ENCODE peak calls at places on chromosome 4, in four cellular contexts. One of them, this sample, is unnamed.

GRCh38 chr4:187432310-187432709 is 563.3 kb upstream of the ZFP42 start:
- DNase-seq in K562: no peak
- DNase-seq in GM12878: no peak
- DNase-seq in HepG2: no peak
- DNase-seq in this sample: no peak

GRCh38 chr4:88242144-88242543 is 42.2 kb downstream of the PPM1K start:
- DNase-seq in HepG2: peak
- DNase-seq in GM12878: no peak
- DNase-seq in K562: no peak
- DNase-seq in this sample: no peak

GRCh38 chr4:119832731-119833233 is 204.2 kb upstream of the PDE5A start:
- DNase-seq in HepG2: no peak
- DNase-seq in GM12878: no peak
- DNase-seq in K562: no peak
- DNase-seq in this sample: no peak

GRCh38 chr4:175246941-175247340 is 328.8 kb downstream of the ADAM29 start:
- DNase-seq in GM12878: no peak
- DNase-seq in K562: no peak
- DNase-seq in HepG2: no peak
- DNase-seq in this sample: no peak

GRCh38 chr4:101599620-101600019 is 190.9 kb upstream of the BANK1 start:
- DNase-seq in K562: no peak
- DNase-seq in GM12878: no peak
- DNase-seq in HepG2: no peak
- DNase-seq in this sample: no peak

GRCh38 chr4:123349401-123350190 is 47.0 kb upstream of the SPRY1 start:
- DNase-seq in K562: peak
- DNase-seq in HepG2: peak
- DNase-seq in GM12878: no peak
- DNase-seq in this sample: no peak

GRCh38 chr4:156889616-156890594 is 81.7 kb downstream of the PDGFC start:
- DNase-seq in K562: no peak
- DNase-seq in GM12878: no peak
- DNase-seq in HepG2: no peak
- DNase-seq in this sample: no peak

GRCh38 chr4:26116057-26116456 is 202.0 kb downstream of the SMIM20 start:
- DNase-seq in HepG2: no peak
- DNase-seq in GM12878: no peak
- DNase-seq in K562: no peak
- DNase-seq in this sample: no peak

GRCh38 chr4:69759189-69759604 is 1.2 kb downstream of the SULT1B1 start:
- DNase-seq in K562: no peak
- DNase-seq in HepG2: no peak
- DNase-seq in GM12878: no peak
- DNase-seq in this sample: no peak

GRCh38 chr4:168645933-168646768 is 149.3 kb downstream of the PALLD start:
- DNase-seq in K562: no peak
- DNase-seq in HepG2: no peak
- DNase-seq in GM12878: no peak
- DNase-seq in this sample: no peak

GRCh38 chr4:174490356-174490969 is 31.8 kb downstream of the HPGD start:
- DNase-seq in HepG2: no peak
- DNase-seq in GM12878: no peak
- DNase-seq in K562: no peak
- DNase-seq in this sample: no peak

GRCh38 chr4:158578476-158578875 is 56.8 kb downstream of the RXFP1 start:
- DNase-seq in HepG2: peak
- DNase-seq in GM12878: no peak
- DNase-seq in K562: peak
- DNase-seq in this sample: no peak

GRCh38 chr4:3354455-3354811 is 61.6 kb downstream of the RGS12 start:
- DNase-seq in K562: no peak
- DNase-seq in GM12878: no peak
- DNase-seq in HepG2: peak
- DNase-seq in this sample: no peak

GRCh38 chr4:76987153-76987562 is 37.6 kb downstream of the SEPTIN11 start:
- DNase-seq in GM12878: no peak
- DNase-seq in HepG2: no peak
- DNase-seq in K562: no peak
- DNase-seq in this sample: peak

GRCh38 chr4:80336582-80336981 is 1.1 kb downstream of the CFAP299 start:
- DNase-seq in K562: peak
- DNase-seq in HepG2: peak
- DNase-seq in GM12878: no peak
- DNase-seq in this sample: peak

GRCh38 chr4:110135523-110135922 is 62.9 kb downstream of the ELOVL6 start:
- DNase-seq in K562: no peak
- DNase-seq in GM12878: no peak
- DNase-seq in HepG2: no peak
- DNase-seq in this sample: no peak

GRCh38 chr4:169649545-169650226 is 29.3 kb downstream of the CLCN3 start:
- DNase-seq in HepG2: no peak
- DNase-seq in K562: no peak
- DNase-seq in GM12878: no peak
- DNase-seq in this sample: no peak

GRCh38 chr4:105551968-105552746 is at the start of gene ARHGEF38:
- DNase-seq in GM12878: no peak
- DNase-seq in K562: no peak
- DNase-seq in HepG2: no peak
- DNase-seq in this sample: peak

GRCh38 chr4:7516773-7517144 is 82.0 kb upstream of the PSAPL1 start:
- DNase-seq in GM12878: no peak
- DNase-seq in K562: no peak
- DNase-seq in HepG2: no peak
- DNase-seq in this sample: no peak
- TF ChIP-seq ESRRA in GM12878: no peak
- TF ChIP-seq ESRRA in K562: no peak
- TF ChIP-seq ESRRA in HepG2: no peak
- TF ChIP-seq ESRRA in this sample: no peak

GRCh38 chr4:150150545-150151156 is 72.4 kb downstream of the DCLK2 start:
- DNase-seq in HepG2: no peak
- DNase-seq in K562: no peak
- DNase-seq in GM12878: no peak
- DNase-seq in this sample: no peak
- TF ChIP-seq TCF7 in HepG2: no peak
- TF ChIP-seq TCF7 in K562: no peak
- TF ChIP-seq TCF7 in GM12878: no peak
- TF ChIP-seq TCF7 in this sample: no peak

DNA sequence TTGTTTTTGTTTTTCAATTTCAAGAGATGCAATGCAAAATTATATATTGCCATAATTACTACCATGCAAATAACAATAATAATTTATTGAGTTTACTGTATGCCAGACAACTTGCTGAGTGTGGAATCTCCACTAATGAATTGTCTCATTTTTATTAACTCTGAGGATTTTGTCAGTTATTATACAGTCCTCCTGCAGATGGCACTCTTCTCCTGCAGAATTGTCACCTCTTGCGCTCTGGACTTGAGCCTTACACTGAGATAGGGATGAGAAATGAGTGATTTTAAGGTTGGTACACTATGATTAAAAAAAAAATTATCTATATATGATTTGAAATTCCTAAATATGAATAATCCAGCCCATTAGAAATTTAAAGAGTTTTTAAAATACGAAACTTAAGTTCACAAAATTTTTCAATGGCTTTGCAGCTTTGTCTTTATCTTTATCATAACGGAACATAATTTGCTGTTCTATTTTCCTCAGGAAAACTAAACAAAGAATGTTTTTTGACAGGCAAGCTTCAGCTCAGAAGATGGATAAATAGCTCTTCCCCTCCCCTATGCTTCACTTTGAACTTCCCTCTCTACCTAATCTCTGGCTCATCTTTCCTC is 12.7 kb upstream of the PAQR3 start:
- DNase-seq in GM12878: no peak
- DNase-seq in K562: peak
- DNase-seq in HepG2: peak
- DNase-seq in this sample: no peak
- TF ChIP-seq CREM in GM12878: no peak
- TF ChIP-seq CREM in K562: no peak
- TF ChIP-seq CREM in HepG2: no peak
- TF ChIP-seq CREM in this sample: no peak

GRCh38 chr4:23822181-23822580 is 67.7 kb downstream of the PPARGC1A start:
- DNase-seq in HepG2: no peak
- DNase-seq in K562: no peak
- DNase-seq in GM12878: no peak
- DNase-seq in this sample: no peak

GRCh38 chr4:23818097-23818648 is 71.7 kb downstream of the PPARGC1A start:
- DNase-seq in K562: no peak
- DNase-seq in GM12878: no peak
- DNase-seq in HepG2: no peak
- DNase-seq in this sample: no peak

GRCh38 chr4:23814606-23815005 is 75.2 kb downstream of the PPARGC1A start:
- DNase-seq in K562: no peak
- DNase-seq in HepG2: no peak
- DNase-seq in GM12878: no peak
- DNase-seq in this sample: no peak

GRCh38 chr4:23815351-23815750 is 74.5 kb downstream of the PPARGC1A start:
- DNase-seq in GM12878: no peak
- DNase-seq in HepG2: no peak
- DNase-seq in K562: no peak
- DNase-seq in this sample: no peak

DNA sequence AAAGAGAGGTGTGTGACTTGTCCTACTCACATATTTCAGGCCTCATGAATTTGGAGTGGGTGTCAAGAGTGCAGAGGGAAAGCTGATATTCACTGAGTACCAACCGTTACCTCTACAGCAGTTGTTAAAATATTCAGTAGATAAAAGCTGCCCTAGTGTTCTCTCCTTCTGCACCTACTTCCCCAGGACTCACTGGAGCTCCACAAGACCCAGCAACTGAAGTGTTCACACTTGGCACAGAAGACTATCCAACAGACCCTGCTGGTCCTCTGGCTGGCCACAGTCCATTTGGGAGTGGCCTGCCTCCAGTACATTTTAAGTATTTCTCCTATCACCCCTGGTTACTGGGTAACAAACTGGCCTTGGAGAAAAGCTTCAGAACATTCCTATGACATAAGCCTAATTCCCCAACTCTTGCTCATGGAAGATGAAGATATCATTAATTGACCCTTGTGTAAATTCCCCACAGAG is 70.8 kb downstream of the PPARGC1A start:
- DNase-seq in HepG2: no peak
- DNase-seq in GM12878: no peak
- DNase-seq in K562: no peak
- DNase-seq in this sample: no peak
- TF ChIP-seq ESRRA in HepG2: no peak
- TF ChIP-seq ESRRA in GM12878: no peak
- TF ChIP-seq ESRRA in K562: no peak
- TF ChIP-seq ESRRA in this sample: no peak

DNA sequence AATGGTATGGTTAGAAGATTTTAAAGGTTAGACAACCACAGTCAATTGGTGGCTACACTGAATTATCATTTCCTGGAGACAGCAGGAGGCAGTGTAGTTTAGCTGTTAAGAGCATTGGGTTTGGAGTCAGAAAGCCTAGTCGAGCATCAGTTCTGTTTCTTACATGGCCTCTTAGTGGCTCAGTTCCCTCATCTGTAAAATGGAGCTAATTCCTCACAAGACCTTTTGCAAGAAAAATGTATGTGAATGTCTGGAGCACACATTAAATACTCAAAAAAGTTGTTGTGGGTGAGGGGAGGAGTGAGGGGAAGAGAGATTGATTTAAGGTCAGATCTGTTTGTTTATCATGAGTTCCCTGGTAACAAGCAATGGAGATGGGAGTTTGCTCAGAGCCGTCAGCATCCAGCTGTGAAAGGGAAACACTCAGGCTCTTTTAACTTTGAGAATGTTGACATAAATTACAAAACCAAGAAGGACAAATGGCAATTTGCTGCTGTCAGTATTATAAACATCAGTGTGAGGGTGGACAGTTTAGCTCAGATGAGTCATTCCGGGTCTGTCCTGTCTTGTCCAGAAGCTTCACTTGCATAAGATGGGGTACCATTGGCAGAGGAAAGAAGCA is 98.2 kb upstream of the PGRMC2 start:
- DNase-seq in K562: no peak
- DNase-seq in GM12878: no peak
- DNase-seq in HepG2: peak
- DNase-seq in this sample: no peak
- TF ChIP-seq TCF7 in K562: no peak
- TF ChIP-seq TCF7 in GM12878: no peak
- TF ChIP-seq TCF7 in HepG2: no peak
- TF ChIP-seq TCF7 in this sample: no peak